ENCODE peak calls at places on chromosomes 1 and 21, in eight cellular contexts. One of them, this sample, is unnamed.

GRCh38 chr1:5731110-5731423 is 261.2 kb downstream of the NPHP4 start:
- DNase-seq in fibroblast of mammary gland: no peak
- DNase-seq in GM12864: no peak
- DNase-seq in NB4: no peak
- DNase-seq in glutamatergic neuron: no peak
- DNase-seq in cardiac muscle cell: no peak
- DNase-seq in HFF-Myc: no peak
- DNase-seq in body of pancreas: no peak
- DNase-seq in this sample: no peak

GRCh38 chr1:10852998-10853520 is 56.6 kb upstream of the CASZ1 start:
- DNase-seq in fibroblast of mammary gland: no peak
- DNase-seq in GM12864: no peak
- DNase-seq in NB4: no peak
- DNase-seq in glutamatergic neuron: no peak
- DNase-seq in cardiac muscle cell: no peak
- DNase-seq in HFF-Myc: no peak
- DNase-seq in body of pancreas: no peak
- DNase-seq in this sample: no peak

GRCh38 chr1:106831511-106831910 is 225.0 kb upstream of the PRMT6 start:
- DNase-seq in fibroblast of mammary gland: no peak
- DNase-seq in GM12864: no peak
- DNase-seq in NB4: no peak
- DNase-seq in glutamatergic neuron: no peak
- DNase-seq in cardiac muscle cell: peak
- DNase-seq in HFF-Myc: no peak
- DNase-seq in body of pancreas: no peak
- DNase-seq in this sample: no peak

GRCh38 chr1:3890389-3891328 is 9.4 kb downstream of the C1orf174 start:
- DNase-seq in fibroblast of mammary gland: no peak
- DNase-seq in GM12864: no peak
- DNase-seq in NB4: no peak
- DNase-seq in glutamatergic neuron: no peak
- DNase-seq in cardiac muscle cell: no peak
- DNase-seq in HFF-Myc: no peak
- DNase-seq in body of pancreas: no peak
- DNase-seq in this sample: no peak

GRCh38 chr1:70764747-70765146 is 282.9 kb downstream of the PTGER3 start:
- DNase-seq in fibroblast of mammary gland: peak
- DNase-seq in GM12864: no peak
- DNase-seq in NB4: peak
- DNase-seq in glutamatergic neuron: no peak
- DNase-seq in cardiac muscle cell: no peak
- DNase-seq in HFF-Myc: no peak
- DNase-seq in body of pancreas: no peak
- DNase-seq in this sample: no peak

GRCh38 chr1:1846386-1846918 is 44.4 kb downstream of the GNB1 start:
- DNase-seq in fibroblast of mammary gland: no peak
- DNase-seq in GM12864: no peak
- DNase-seq in NB4: no peak
- DNase-seq in glutamatergic neuron: no peak
- DNase-seq in cardiac muscle cell: no peak
- DNase-seq in HFF-Myc: no peak
- DNase-seq in body of pancreas: no peak
- DNase-seq in this sample: no peak

GRCh38 chr1:158506369-158506987 is 34.5 kb downstream of the OR10R2 start:
- DNase-seq in fibroblast of mammary gland: peak
- DNase-seq in GM12864: no peak
- DNase-seq in NB4: peak
- DNase-seq in glutamatergic neuron: peak
- DNase-seq in cardiac muscle cell: peak
- DNase-seq in HFF-Myc: no peak
- DNase-seq in body of pancreas: no peak
- DNase-seq in this sample: no peak

GRCh38 chr1:204574856-204575145 is 58.6 kb downstream of the MDM4 start:
- DNase-seq in fibroblast of mammary gland: peak
- DNase-seq in GM12864: no peak
- DNase-seq in NB4: no peak
- DNase-seq in glutamatergic neuron: peak
- DNase-seq in cardiac muscle cell: no peak
- DNase-seq in HFF-Myc: peak
- DNase-seq in body of pancreas: no peak
- DNase-seq in this sample: no peak

GRCh38 chr21:26840912-26841311 is 4.3 kb downstream of the ADAMTS1 start:
- DNase-seq in fibroblast of mammary gland: peak
- DNase-seq in GM12864: no peak
- DNase-seq in NB4: no peak
- DNase-seq in glutamatergic neuron: no peak
- DNase-seq in cardiac muscle cell: peak
- DNase-seq in HFF-Myc: no peak
- DNase-seq in body of pancreas: peak
- DNase-seq in this sample: no peak

GRCh38 chr21:34771512-34772028 is 102.8 kb downstream of the CLIC6 start:
- DNase-seq in fibroblast of mammary gland: peak
- DNase-seq in GM12864: no peak
- DNase-seq in NB4: peak
- DNase-seq in glutamatergic neuron: no peak
- DNase-seq in cardiac muscle cell: peak
- DNase-seq in HFF-Myc: no peak
- DNase-seq in body of pancreas: no peak
- DNase-seq in this sample: no peak

GRCh38 chr1:24929091-24929875 is 793 bp downstream of the RUNX3 start:
- DNase-seq in fibroblast of mammary gland: no peak
- DNase-seq in GM12864: no peak
- DNase-seq in NB4: peak
- DNase-seq in glutamatergic neuron: peak
- DNase-seq in cardiac muscle cell: peak
- DNase-seq in HFF-Myc: no peak
- DNase-seq in body of pancreas: no peak
- DNase-seq in this sample: peak

GRCh38 chr1:38941527-38942019 is at the start of gene RHBDL2:
- DNase-seq in fibroblast of mammary gland: peak
- DNase-seq in GM12864: no peak
- DNase-seq in NB4: no peak
- DNase-seq in glutamatergic neuron: no peak
- DNase-seq in cardiac muscle cell: peak
- DNase-seq in HFF-Myc: no peak
- DNase-seq in body of pancreas: peak
- DNase-seq in this sample: no peak

GRCh38 chr1:49051647-49052046 is 275.0 kb upstream of the BEND5 start:
- DNase-seq in fibroblast of mammary gland: no peak
- DNase-seq in GM12864: no peak
- DNase-seq in NB4: no peak
- DNase-seq in glutamatergic neuron: no peak
- DNase-seq in cardiac muscle cell: no peak
- DNase-seq in HFF-Myc: no peak
- DNase-seq in body of pancreas: no peak
- DNase-seq in this sample: no peak

GRCh38 chr1:240031414-240031813 is 60.3 kb upstream of the FMN2 start:
- DNase-seq in fibroblast of mammary gland: peak
- DNase-seq in GM12864: no peak
- DNase-seq in NB4: no peak
- DNase-seq in glutamatergic neuron: no peak
- DNase-seq in cardiac muscle cell: no peak
- DNase-seq in HFF-Myc: no peak
- DNase-seq in body of pancreas: no peak
- DNase-seq in this sample: no peak

GRCh38 chr21:17796503-17796902 is 22.7 kb downstream of the C21orf91 start:
- DNase-seq in fibroblast of mammary gland: no peak
- DNase-seq in GM12864: no peak
- DNase-seq in NB4: no peak
- DNase-seq in glutamatergic neuron: no peak
- DNase-seq in cardiac muscle cell: no peak
- DNase-seq in HFF-Myc: no peak
- DNase-seq in body of pancreas: no peak
- DNase-seq in this sample: no peak

DNA sequence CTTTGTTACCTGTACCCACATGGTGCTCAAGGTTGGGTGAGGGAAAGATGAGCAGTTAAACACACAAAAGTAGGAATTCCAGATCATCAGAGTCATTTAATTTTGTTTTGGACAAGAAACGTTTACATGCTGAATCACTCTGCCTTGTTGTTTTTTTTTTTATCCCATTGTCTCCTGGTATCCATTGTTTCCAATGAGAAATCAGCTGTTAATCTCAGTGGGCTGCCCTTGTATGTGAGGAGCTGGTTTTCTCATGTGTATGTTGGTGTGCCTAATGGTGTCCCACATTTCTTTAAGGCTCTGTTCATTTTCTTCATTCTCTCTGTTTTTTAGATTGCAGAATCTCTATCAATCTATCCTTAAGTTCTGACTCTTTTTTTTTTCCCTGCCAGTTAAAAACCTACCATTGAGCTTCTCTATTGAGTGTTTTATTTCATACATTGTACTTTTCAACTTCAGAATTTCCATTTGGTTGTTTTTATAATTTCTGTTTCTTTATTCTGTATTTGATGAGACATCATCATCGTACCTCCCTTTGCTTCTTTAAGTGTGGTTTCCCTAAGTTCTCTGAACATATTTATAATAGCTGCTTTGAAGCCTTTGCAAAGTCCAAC is 8.8 kb upstream of the OBSCN start:
- DNase-seq in fibroblast of mammary gland: peak
- DNase-seq in GM12864: no peak
- DNase-seq in NB4: no peak
- DNase-seq in glutamatergic neuron: no peak
- DNase-seq in cardiac muscle cell: no peak
- DNase-seq in HFF-Myc: no peak
- DNase-seq in body of pancreas: no peak
- DNase-seq in this sample: no peak
- TF ChIP-seq CTCF in fibroblast of mammary gland: no peak
- TF ChIP-seq CTCF in GM12864: no peak
- TF ChIP-seq CTCF in NB4: no peak
- TF ChIP-seq CTCF in glutamatergic neuron: no peak
- TF ChIP-seq CTCF in cardiac muscle cell: no peak
- TF ChIP-seq CTCF in HFF-Myc: no peak
- TF ChIP-seq CTCF in body of pancreas: no peak
- TF ChIP-seq CTCF in this sample: no peak

GRCh38 chr21:39705849-39706248 is 39.1 kb upstream of the IGSF5 start:
- DNase-seq in fibroblast of mammary gland: no peak
- DNase-seq in GM12864: no peak
- DNase-seq in NB4: no peak
- DNase-seq in glutamatergic neuron: no peak
- DNase-seq in cardiac muscle cell: no peak
- DNase-seq in HFF-Myc: no peak
- DNase-seq in body of pancreas: no peak
- DNase-seq in this sample: no peak
- TF ChIP-seq CTCF in fibroblast of mammary gland: peak
- TF ChIP-seq CTCF in GM12864: no peak
- TF ChIP-seq CTCF in NB4: no peak
- TF ChIP-seq CTCF in glutamatergic neuron: no peak
- TF ChIP-seq CTCF in cardiac muscle cell: no peak
- TF ChIP-seq CTCF in HFF-Myc: no peak
- TF ChIP-seq CTCF in body of pancreas: peak
- TF ChIP-seq CTCF in this sample: no peak

DNA sequence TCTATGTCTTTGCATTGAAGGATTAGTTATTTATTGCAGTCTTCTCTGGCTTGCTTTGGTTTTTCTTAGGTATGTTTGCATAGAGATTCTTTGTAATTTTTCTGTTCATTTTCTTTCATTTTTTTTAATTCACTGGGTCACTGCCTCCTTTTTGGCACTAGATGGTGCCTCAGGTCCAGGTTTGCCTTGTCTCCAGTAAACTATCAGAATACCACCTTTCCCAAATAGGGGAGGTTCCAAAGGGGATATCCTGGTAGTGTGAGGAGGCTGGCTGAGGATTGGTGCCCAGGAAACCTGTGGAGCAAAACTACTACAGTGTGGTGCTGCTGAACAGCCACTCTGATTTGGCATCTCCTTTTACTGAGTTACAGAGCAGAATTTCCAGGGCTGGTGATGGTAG is 257.1 kb downstream of the KCTD3 start:
- DNase-seq in fibroblast of mammary gland: peak
- DNase-seq in GM12864: no peak
- DNase-seq in NB4: no peak
- DNase-seq in glutamatergic neuron: no peak
- DNase-seq in cardiac muscle cell: peak
- DNase-seq in HFF-Myc: no peak
- DNase-seq in body of pancreas: no peak
- DNase-seq in this sample: no peak
- TF ChIP-seq CTCF in fibroblast of mammary gland: peak
- TF ChIP-seq CTCF in GM12864: peak
- TF ChIP-seq CTCF in NB4: no peak
- TF ChIP-seq CTCF in glutamatergic neuron: peak
- TF ChIP-seq CTCF in cardiac muscle cell: peak
- TF ChIP-seq CTCF in HFF-Myc: peak
- TF ChIP-seq CTCF in body of pancreas: no peak
- TF ChIP-seq CTCF in this sample: peak

GRCh38 chr1:162230096-162230495 is 146.6 kb downstream of the SPATA46 start:
- DNase-seq in fibroblast of mammary gland: peak
- DNase-seq in GM12864: no peak
- DNase-seq in NB4: no peak
- DNase-seq in glutamatergic neuron: no peak
- DNase-seq in cardiac muscle cell: peak
- DNase-seq in HFF-Myc: no peak
- DNase-seq in body of pancreas: peak
- DNase-seq in this sample: no peak
- TF ChIP-seq CTCF in fibroblast of mammary gland: peak
- TF ChIP-seq CTCF in GM12864: no peak
- TF ChIP-seq CTCF in NB4: no peak
- TF ChIP-seq CTCF in glutamatergic neuron: no peak
- TF ChIP-seq CTCF in cardiac muscle cell: no peak
- TF ChIP-seq CTCF in HFF-Myc: peak
- TF ChIP-seq CTCF in body of pancreas: peak
- TF ChIP-seq CTCF in this sample: peak

This sample was measured in GM06990.